ENCODE peak calls at places on chromosomes 11 and 22, in eight cellular contexts. M is suprapubic skin; I is 8988T; F is posterior vena cava; C is M059J; N is H9; P is stimulated activated CD8-positive, alpha-beta memory T cell treated with anti-CD3 and anti-CD28 coated beads, Interleukin-15, amount 100 ng/mL, for 1 hour; L is CD4-positive, CD25-positive, alpha-beta regulatory T cell. T is an unnamed sample.

GRCh38 chr22:39524089-39524752 is 3.9 kb downstream of the ATF4 start:
- DNase-seq in L (no peak), M (no peak), N (no peak), F (no peak), C (peak; percentile 21), I (no peak), P (no peak), T (no peak)

GRCh38 chr11:114134870-114135269 is 75.4 kb downstream of the ZBTB16 start:
- DNase-seq in I (no peak), M (no peak), F (no peak), C (peak; percentile 50), L (no peak), N (no peak), P (no peak), T (peak; percentile 69)

GRCh38 chr22:48607901-48608650 is 1219.6 kb downstream of the BRD1 start:
- DNase-seq in L (no peak), C (peak; percentile 34), M (no peak), P (no peak), N (no peak), I (no peak), F (no peak), T (peak; percentile 12)

GRCh38 chr11:113016905-113017304 is 55.7 kb downstream of the NCAM1 start:
- DNase-seq in P (no peak), I (no peak), M (no peak), N (no peak), L (no peak), C (no peak), F (no peak), T (no peak)

GRCh38 chr11:74702383-74703007 is 28.7 kb downstream of the CHRDL2 start:
- DNase-seq in P (peak; percentile 23), M (no peak), C (peak; percentile 69), L (peak; percentile 29), I (peak; percentile 79), N (peak; percentile 80), F (peak; percentile 89), T (peak; percentile 76)

GRCh38 chr11:111408789-111409727 is 30.0 kb upstream of the POU2AF1 start:
- DNase-seq in C (peak; percentile 58), F (no peak), P (no peak), M (no peak), L (no peak), N (no peak), I (no peak), T (no peak)

GRCh38 chr22:19962246-19962908 is 20.8 kb upstream of the TXNRD2 start:
- DNase-seq in L (peak; percentile 24), C (peak; percentile 61), P (no peak), M (no peak), I (no peak), N (peak; percentile 97), F (peak; percentile 90), T (peak; percentile 87)

GRCh38 chr22:42945736-42946135 is 69.2 kb downstream of the PACSIN2 start:
- DNase-seq in L (no peak), P (no peak), M (no peak), N (no peak), C (peak; percentile 44), I (no peak), F (no peak), T (no peak)